ENCODE peak calls at places on chromosome 6, in four cellular contexts. One of them, this sample, is unnamed.
A peak's percentile ranks its signal among the peaks of the same experiment; 100 is the strongest.

GRCh38 chr6:138107078-138107751 is at the start of gene PERP:
- DNase-seq in RWPE2: peak; percentile 85
- DNase-seq in tibial artery: peak; percentile 63
- DNase-seq in tibial nerve: peak; percentile 61
- DNase-seq in this sample: no peak

GRCh38 chr6:152270301-152270925 is 366.7 kb downstream of the SYNE1 start:
- DNase-seq in RWPE2: no peak
- DNase-seq in tibial artery: no peak
- DNase-seq in tibial nerve: no peak
- DNase-seq in this sample: no peak

GRCh38 chr6:156988276-156989158 is 211.3 kb downstream of the ARID1B start:
- DNase-seq in RWPE2: no peak
- DNase-seq in tibial artery: no peak
- DNase-seq in tibial nerve: no peak
- DNase-seq in this sample: no peak

GRCh38 chr6:32819729-32820128 is 2.9 kb upstream of the HLA-DOB start:
- DNase-seq in RWPE2: no peak
- DNase-seq in tibial artery: no peak
- DNase-seq in tibial nerve: no peak
- DNase-seq in this sample: no peak

GRCh38 chr6:157151989-157152388 is 171.3 kb downstream of the TMEM242 start:
- DNase-seq in RWPE2: no peak
- DNase-seq in tibial artery: no peak
- DNase-seq in tibial nerve: no peak
- DNase-seq in this sample: no peak

GRCh38 chr6:150881911-150882481 is 16.5 kb downstream of the MTHFD1L start:
- DNase-seq in RWPE2: peak; percentile 69
- DNase-seq in tibial artery: peak; percentile 57
- DNase-seq in tibial nerve: no peak
- DNase-seq in this sample: no peak

GRCh38 chr6:96926425-96926824 is 1.9 kb downstream of the KLHL32 start:
- DNase-seq in RWPE2: no peak
- DNase-seq in tibial artery: no peak
- DNase-seq in tibial nerve: no peak
- DNase-seq in this sample: no peak

GRCh38 chr6:13865132-13865531 is 50.8 kb upstream of the MCUR1 start:
- DNase-seq in RWPE2: no peak
- DNase-seq in tibial artery: no peak
- DNase-seq in tibial nerve: no peak
- DNase-seq in this sample: no peak

GRCh38 chr6:130076512-130076911 is 58.1 kb downstream of the L3MBTL3 start:
- DNase-seq in RWPE2: no peak
- DNase-seq in tibial artery: no peak
- DNase-seq in tibial nerve: no peak
- DNase-seq in this sample: no peak

GRCh38 chr6:143962644-143962929 is 45.5 kb downstream of the PLAGL1 start:
- DNase-seq in RWPE2: no peak
- DNase-seq in tibial artery: no peak
- DNase-seq in tibial nerve: no peak
- DNase-seq in this sample: no peak

GRCh38 chr6:40799296-40800020 is 212.3 kb upstream of the LRFN2 start:
- DNase-seq in RWPE2: no peak
- DNase-seq in tibial artery: no peak
- DNase-seq in tibial nerve: no peak
- DNase-seq in this sample: no peak

GRCh38 chr6:35341557-35341956 is 801 bp upstream of the PPARD start:
- DNase-seq in RWPE2: no peak
- DNase-seq in tibial artery: no peak
- DNase-seq in tibial nerve: no peak
- DNase-seq in this sample: no peak

GRCh38 chr6:119483936-119484335 is 134.4 kb upstream of the MAN1A1 start:
- DNase-seq in RWPE2: no peak
- DNase-seq in tibial artery: no peak
- DNase-seq in tibial nerve: no peak
- DNase-seq in this sample: no peak

GRCh38 chr6:39965716-39966115 is 31.5 kb upstream of the MOCS1 start:
- DNase-seq in RWPE2: no peak
- DNase-seq in tibial artery: no peak
- DNase-seq in tibial nerve: no peak
- DNase-seq in this sample: no peak

GRCh38 chr6:4358414-4359107 is 223.2 kb upstream of the ECI2 start:
- DNase-seq in RWPE2: peak; percentile 99
- DNase-seq in tibial artery: peak; percentile 95
- DNase-seq in tibial nerve: peak; percentile 51
- DNase-seq in this sample: peak; percentile 33

GRCh38 chr6:14436593-14436992 is 319.0 kb downstream of the CD83 start:
- DNase-seq in RWPE2: no peak
- DNase-seq in tibial artery: no peak
- DNase-seq in tibial nerve: no peak
- DNase-seq in this sample: no peak

GRCh38 chr6:157486632-157487031 is 105.6 kb downstream of the ZDHHC14 start:
- DNase-seq in RWPE2: no peak
- DNase-seq in tibial artery: no peak
- DNase-seq in tibial nerve: no peak
- DNase-seq in this sample: no peak

GRCh38 chr6:30655743-30656094 is 8.8 kb downstream of the C6orf136 start:
- DNase-seq in RWPE2: no peak
- DNase-seq in tibial artery: no peak
- DNase-seq in tibial nerve: no peak
- DNase-seq in this sample: no peak
- H3K36me3 ChIP-seq in RWPE2: peaks cover 91% of the 10 kb centered on the region
- H3K36me3 ChIP-seq in tibial artery: peaks cover 100% of the 10 kb centered on the region
- H3K36me3 ChIP-seq in tibial nerve: peaks cover 100% of the 10 kb centered on the region
- H3K36me3 ChIP-seq in this sample: peaks cover 34% of the 10 kb centered on the region

DNA sequence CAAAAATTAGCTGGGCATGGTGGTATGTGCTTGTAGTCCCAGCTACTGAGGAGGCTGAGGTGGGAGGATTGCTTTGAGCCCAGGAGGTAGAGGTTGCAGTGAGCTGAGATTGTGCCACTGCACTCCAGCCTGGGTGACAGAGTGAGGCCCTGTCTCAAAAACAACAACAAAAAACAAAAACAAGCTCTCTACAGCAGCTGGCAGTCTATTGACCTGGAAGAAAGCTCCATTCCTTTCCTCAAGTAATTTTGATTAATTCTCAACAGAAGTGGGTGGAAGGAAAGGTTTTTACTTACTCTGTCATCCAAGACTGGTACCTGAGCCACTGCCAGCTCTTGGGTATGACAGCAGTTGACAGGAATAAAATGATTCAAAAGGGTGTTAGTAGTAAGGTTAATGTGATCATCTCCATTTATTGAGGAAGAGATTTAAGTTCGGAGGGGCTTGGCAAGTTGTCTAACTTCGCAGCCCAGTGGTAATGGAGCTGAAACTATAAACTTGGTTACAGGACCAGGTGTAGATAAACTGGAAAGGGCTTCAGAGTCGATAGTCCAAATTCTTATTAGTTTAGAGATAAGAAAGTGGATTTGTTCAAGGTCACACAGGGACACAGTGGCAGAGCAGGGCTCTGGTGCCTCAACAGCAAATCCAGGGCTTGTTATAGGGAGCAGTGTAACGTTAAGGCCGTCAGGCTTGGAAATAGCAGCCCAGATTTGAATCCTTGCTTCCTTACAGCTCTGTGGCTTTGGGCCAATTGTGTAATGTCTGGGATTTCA is 14.8 kb downstream of the SRSF3 start:
- DNase-seq in RWPE2: no peak
- DNase-seq in tibial artery: no peak
- DNase-seq in tibial nerve: no peak
- DNase-seq in this sample: no peak
- H3K36me3 ChIP-seq in RWPE2: peaks cover 84% of the 10 kb centered on the region
- H3K36me3 ChIP-seq in tibial artery: peaks cover 97% of the 10 kb centered on the region
- H3K36me3 ChIP-seq in tibial nerve: peaks cover 100% of the 10 kb centered on the region
- H3K36me3 ChIP-seq in this sample: peaks cover 32% of the 10 kb centered on the region

GRCh38 chr6:169779092-169779815 is 27.8 kb downstream of the ERMARD start:
- DNase-seq in RWPE2: no peak
- DNase-seq in tibial artery: no peak
- DNase-seq in tibial nerve: no peak
- DNase-seq in this sample: no peak
- H3K36me3 ChIP-seq in RWPE2: peaks cover 37% of the 10 kb centered on the region
- H3K36me3 ChIP-seq in tibial artery: peaks cover 87% of the 10 kb centered on the region
- H3K36me3 ChIP-seq in tibial nerve: peaks cover 91% of the 10 kb centered on the region
- H3K36me3 ChIP-seq in this sample: no peaks in the 10 kb centered on the region

DNA sequence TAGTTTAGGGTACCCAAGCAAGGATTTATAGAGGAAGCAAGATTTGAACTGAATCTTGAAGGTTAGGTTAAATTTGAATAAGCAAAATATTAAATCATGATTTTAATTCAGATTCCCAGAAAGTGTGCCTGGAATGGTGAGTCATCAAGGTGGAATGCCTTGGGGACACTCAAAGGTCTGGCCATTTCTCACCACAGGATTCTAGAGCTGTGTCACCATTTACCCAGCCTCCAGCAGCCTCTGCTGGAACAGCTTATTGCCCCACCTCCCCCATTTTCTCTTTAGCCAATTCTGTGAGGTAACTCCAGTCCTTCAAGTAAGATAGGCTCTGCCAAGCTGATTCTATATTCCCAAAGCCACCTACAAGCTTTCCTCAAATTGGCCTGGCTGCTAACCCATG is 181.4 kb downstream of the SIM1 start:
- DNase-seq in RWPE2: no peak
- DNase-seq in tibial artery: no peak
- DNase-seq in tibial nerve: no peak
- DNase-seq in this sample: no peak
- H3K36me3 ChIP-seq in RWPE2: no peaks in the 10 kb centered on the region
- H3K36me3 ChIP-seq in tibial artery: no peaks in the 10 kb centered on the region
- H3K36me3 ChIP-seq in tibial nerve: no peaks in the 10 kb centered on the region
- H3K36me3 ChIP-seq in this sample: no peaks in the 10 kb centered on the region

DNA sequence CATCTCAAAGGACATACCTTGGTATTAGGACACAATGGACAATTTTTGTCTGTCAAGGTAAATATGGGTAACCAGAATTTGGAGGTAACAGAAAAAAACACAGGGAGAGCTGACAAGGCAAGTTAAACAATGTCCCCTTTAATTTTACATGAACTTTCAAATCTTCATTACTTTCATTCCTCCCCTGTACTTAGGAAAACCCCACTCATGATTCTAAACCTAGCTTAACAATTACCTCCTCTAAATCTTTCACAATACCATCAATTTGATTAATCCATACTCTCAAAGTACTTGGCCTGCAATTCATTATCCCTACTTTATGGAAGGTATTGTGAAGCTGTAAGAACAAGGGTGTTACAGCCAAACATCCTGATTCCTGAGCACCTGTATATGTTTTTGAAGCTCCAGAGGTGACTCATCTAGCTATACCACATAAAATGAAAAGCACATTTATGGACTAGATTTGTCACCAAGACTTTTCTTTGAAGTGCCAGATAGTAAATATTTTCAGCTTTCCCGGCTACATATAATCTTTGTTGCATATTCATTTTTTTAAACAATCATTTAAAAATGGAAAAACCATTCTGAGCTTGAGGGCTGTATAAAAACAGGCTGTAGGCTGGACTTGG is 23.0 kb downstream of the DEK start:
- DNase-seq in RWPE2: no peak
- DNase-seq in tibial artery: no peak
- DNase-seq in tibial nerve: no peak
- DNase-seq in this sample: no peak
- H3K36me3 ChIP-seq in RWPE2: peaks cover 96% of the 10 kb centered on the region
- H3K36me3 ChIP-seq in tibial artery: peaks cover 51% of the 10 kb centered on the region
- H3K36me3 ChIP-seq in tibial nerve: peaks cover 61% of the 10 kb centered on the region
- H3K36me3 ChIP-seq in this sample: peaks cover 12% of the 10 kb centered on the region

DNA sequence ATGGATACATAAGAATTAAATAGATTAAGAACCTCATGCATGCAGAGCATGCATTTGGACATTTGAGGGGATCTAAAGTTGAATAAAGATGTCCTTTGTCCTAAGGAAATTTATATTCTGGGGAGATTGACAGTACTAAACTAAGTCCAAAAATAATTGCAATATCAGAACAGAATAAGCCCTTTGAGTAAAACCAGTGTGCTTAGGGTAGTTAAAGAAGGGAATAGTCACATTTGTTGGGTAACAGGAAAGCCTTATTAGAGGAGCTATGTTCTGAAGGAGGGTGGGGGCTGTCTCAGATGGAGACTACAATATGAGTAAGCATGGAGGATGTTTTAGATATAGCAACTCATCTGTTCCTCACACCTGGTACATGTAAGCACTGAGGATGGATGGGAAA is 35.8 kb downstream of the CDC5L start:
- DNase-seq in RWPE2: no peak
- DNase-seq in tibial artery: no peak
- DNase-seq in tibial nerve: no peak
- DNase-seq in this sample: no peak
- H3K36me3 ChIP-seq in RWPE2: peaks cover 91% of the 10 kb centered on the region
- H3K36me3 ChIP-seq in tibial artery: peaks cover 89% of the 10 kb centered on the region
- H3K36me3 ChIP-seq in tibial nerve: peaks cover 87% of the 10 kb centered on the region
- H3K36me3 ChIP-seq in this sample: peaks cover 3% of the 10 kb centered on the region

GRCh38 chr6:158815915-158816314 is 3.3 kb downstream of the EZR start:
- DNase-seq in RWPE2: no peak
- DNase-seq in tibial artery: no peak
- DNase-seq in tibial nerve: no peak
- DNase-seq in this sample: no peak
- H3K36me3 ChIP-seq in RWPE2: peaks cover 71% of the 10 kb centered on the region
- H3K36me3 ChIP-seq in tibial artery: no peaks in the 10 kb centered on the region
- H3K36me3 ChIP-seq in tibial nerve: no peaks in the 10 kb centered on the region
- H3K36me3 ChIP-seq in this sample: peaks cover 11% of the 10 kb centered on the region

DNA sequence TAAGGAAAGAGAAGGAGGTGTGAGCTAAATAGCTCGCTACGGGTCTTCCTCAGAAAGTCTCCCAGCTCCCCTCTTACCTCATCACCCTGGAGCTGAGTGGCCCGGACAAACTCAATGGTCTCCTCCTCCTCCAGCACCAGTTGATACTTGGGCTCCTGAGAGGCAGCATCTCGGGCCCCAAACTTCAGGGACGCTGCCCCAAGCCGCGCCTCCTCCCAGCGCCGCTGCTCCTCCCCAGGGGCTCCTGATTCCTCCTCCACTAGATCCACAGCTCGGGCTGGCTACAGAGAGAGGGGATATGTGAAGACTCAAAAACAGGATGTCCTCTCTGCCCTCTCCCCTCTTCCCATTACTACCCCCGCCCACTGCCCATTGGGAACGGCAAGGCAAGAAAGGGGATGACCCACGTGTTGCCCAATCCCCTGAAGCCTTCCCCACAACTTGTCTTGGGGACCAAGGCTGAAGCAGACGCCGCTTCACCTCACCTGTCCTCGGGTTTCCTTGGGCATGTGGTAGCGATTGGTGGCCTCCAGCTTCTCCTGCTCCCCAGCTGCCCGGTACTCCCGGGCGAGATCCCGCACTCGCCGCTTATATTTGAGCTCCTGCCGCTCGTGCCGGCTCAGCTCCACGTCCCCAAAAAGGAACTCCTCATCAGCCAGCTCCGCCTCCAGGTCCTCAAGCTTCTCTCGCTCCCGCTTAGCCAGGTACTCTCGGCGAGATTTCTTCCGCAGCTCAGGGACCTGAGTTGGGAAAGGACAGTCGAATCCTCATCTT is 7.6 kb downstream of the DHX16 start:
- DNase-seq in RWPE2: no peak
- DNase-seq in tibial artery: no peak
- DNase-seq in tibial nerve: no peak
- DNase-seq in this sample: no peak
- H3K36me3 ChIP-seq in RWPE2: peaks cover 89% of the 10 kb centered on the region
- H3K36me3 ChIP-seq in tibial artery: peaks cover 100% of the 10 kb centered on the region
- H3K36me3 ChIP-seq in tibial nerve: peaks cover 100% of the 10 kb centered on the region
- H3K36me3 ChIP-seq in this sample: peaks cover 21% of the 10 kb centered on the region